ENCODE peak calls at places on chromosome 6, in nine cellular contexts. One of them, this sample, is unnamed.

GRCh38 chr6:48429610-48430009 is 318.6 kb upstream of the PTCHD4 start:
- DNase-seq in heart left ventricle: no peak
- DNase-seq in brain microvascular endothelial cell: no peak
- DNase-seq in CD8-positive, alpha-beta memory T cell: no peak
- DNase-seq in adipocyte: no peak
- DNase-seq in cardiac fibroblast: no peak
- DNase-seq in left ventricle myocardium inferior: no peak
- DNase-seq in skeletal muscle cell: no peak
- DNase-seq in AG10803: no peak
- DNase-seq in this sample: no peak

GRCh38 chr6:37456126-37456525 is 23.1 kb downstream of the CMTR1 start:
- DNase-seq in heart left ventricle: no peak
- DNase-seq in brain microvascular endothelial cell: peak; percentile 40
- DNase-seq in CD8-positive, alpha-beta memory T cell: no peak
- DNase-seq in adipocyte: peak; percentile 65
- DNase-seq in cardiac fibroblast: peak; percentile 46
- DNase-seq in left ventricle myocardium inferior: no peak
- DNase-seq in skeletal muscle cell: no peak
- DNase-seq in AG10803: peak; percentile 83
- DNase-seq in this sample: no peak

GRCh38 chr6:105573556-105573955 is 170.7 kb upstream of the PREP start:
- DNase-seq in heart left ventricle: no peak
- DNase-seq in brain microvascular endothelial cell: no peak
- DNase-seq in CD8-positive, alpha-beta memory T cell: no peak
- DNase-seq in adipocyte: no peak
- DNase-seq in cardiac fibroblast: no peak
- DNase-seq in left ventricle myocardium inferior: no peak
- DNase-seq in skeletal muscle cell: no peak
- DNase-seq in AG10803: no peak
- DNase-seq in this sample: no peak

GRCh38 chr6:48150701-48151100 is 39.7 kb upstream of the PTCHD4 start:
- DNase-seq in heart left ventricle: no peak
- DNase-seq in brain microvascular endothelial cell: no peak
- DNase-seq in CD8-positive, alpha-beta memory T cell: no peak
- DNase-seq in adipocyte: no peak
- DNase-seq in cardiac fibroblast: no peak
- DNase-seq in left ventricle myocardium inferior: no peak
- DNase-seq in skeletal muscle cell: no peak
- DNase-seq in AG10803: no peak
- DNase-seq in this sample: peak; percentile 77

GRCh38 chr6:133854167-133854632 is 34.7 kb upstream of the TCF21 start:
- DNase-seq in heart left ventricle: no peak
- DNase-seq in brain microvascular endothelial cell: no peak
- DNase-seq in CD8-positive, alpha-beta memory T cell: no peak
- DNase-seq in adipocyte: no peak
- DNase-seq in cardiac fibroblast: no peak
- DNase-seq in left ventricle myocardium inferior: no peak
- DNase-seq in skeletal muscle cell: no peak
- DNase-seq in AG10803: no peak
- DNase-seq in this sample: no peak

GRCh38 chr6:31799781-31800180 is 4.2 kb upstream of the VARS1 start:
- DNase-seq in heart left ventricle: no peak
- DNase-seq in brain microvascular endothelial cell: no peak
- DNase-seq in CD8-positive, alpha-beta memory T cell: no peak
- DNase-seq in adipocyte: no peak
- DNase-seq in cardiac fibroblast: peak; percentile 10
- DNase-seq in left ventricle myocardium inferior: no peak
- DNase-seq in skeletal muscle cell: no peak
- DNase-seq in AG10803: no peak
- DNase-seq in this sample: no peak

GRCh38 chr6:84685983-84686584 is 78.3 kb downstream of the TBX18 start:
- DNase-seq in heart left ventricle: no peak
- DNase-seq in brain microvascular endothelial cell: peak; percentile 22
- DNase-seq in CD8-positive, alpha-beta memory T cell: no peak
- DNase-seq in adipocyte: no peak
- DNase-seq in cardiac fibroblast: no peak
- DNase-seq in left ventricle myocardium inferior: no peak
- DNase-seq in skeletal muscle cell: no peak
- DNase-seq in AG10803: no peak
- DNase-seq in this sample: peak; percentile 21

GRCh38 chr6:82362868-82363267 is 749 bp upstream of the TPBG start:
- DNase-seq in heart left ventricle: no peak
- DNase-seq in brain microvascular endothelial cell: peak; percentile 17
- DNase-seq in CD8-positive, alpha-beta memory T cell: no peak
- DNase-seq in adipocyte: peak; percentile 94
- DNase-seq in cardiac fibroblast: peak; percentile 81
- DNase-seq in left ventricle myocardium inferior: no peak
- DNase-seq in skeletal muscle cell: peak; percentile 74
- DNase-seq in AG10803: peak; percentile 97
- DNase-seq in this sample: no peak

GRCh38 chr6:161268526-161269210 is 5.2 kb downstream of the AGPAT4 start:
- DNase-seq in heart left ventricle: no peak
- DNase-seq in brain microvascular endothelial cell: no peak
- DNase-seq in CD8-positive, alpha-beta memory T cell: no peak
- DNase-seq in adipocyte: no peak
- DNase-seq in cardiac fibroblast: no peak
- DNase-seq in left ventricle myocardium inferior: no peak
- DNase-seq in skeletal muscle cell: no peak
- DNase-seq in AG10803: no peak
- DNase-seq in this sample: no peak

GRCh38 chr6:5562277-5562676 is 301.0 kb downstream of the FARS2 start:
- DNase-seq in heart left ventricle: no peak
- DNase-seq in brain microvascular endothelial cell: no peak
- DNase-seq in CD8-positive, alpha-beta memory T cell: no peak
- DNase-seq in adipocyte: no peak
- DNase-seq in cardiac fibroblast: no peak
- DNase-seq in left ventricle myocardium inferior: no peak
- DNase-seq in skeletal muscle cell: no peak
- DNase-seq in AG10803: no peak
- DNase-seq in this sample: no peak

GRCh38 chr6:39211183-39211582 is 18.1 kb downstream of the KCNK5 start:
- DNase-seq in heart left ventricle: no peak
- DNase-seq in brain microvascular endothelial cell: no peak
- DNase-seq in CD8-positive, alpha-beta memory T cell: no peak
- DNase-seq in adipocyte: no peak
- DNase-seq in cardiac fibroblast: no peak
- DNase-seq in left ventricle myocardium inferior: no peak
- DNase-seq in skeletal muscle cell: no peak
- DNase-seq in AG10803: no peak
- DNase-seq in this sample: no peak

GRCh38 chr6:33549196-33549595 is 30.9 kb downstream of the BAK1 start:
- DNase-seq in heart left ventricle: no peak
- DNase-seq in brain microvascular endothelial cell: no peak
- DNase-seq in CD8-positive, alpha-beta memory T cell: no peak
- DNase-seq in adipocyte: no peak
- DNase-seq in cardiac fibroblast: no peak
- DNase-seq in left ventricle myocardium inferior: no peak
- DNase-seq in skeletal muscle cell: no peak
- DNase-seq in AG10803: no peak
- DNase-seq in this sample: no peak

GRCh38 chr6:42224222-42225042 is 6.8 kb upstream of the MRPS10 start:
- DNase-seq in heart left ventricle: no peak
- DNase-seq in brain microvascular endothelial cell: peak; percentile 78
- DNase-seq in CD8-positive, alpha-beta memory T cell: no peak
- DNase-seq in adipocyte: peak; percentile 58
- DNase-seq in cardiac fibroblast: peak; percentile 30
- DNase-seq in left ventricle myocardium inferior: no peak
- DNase-seq in skeletal muscle cell: peak; percentile 67
- DNase-seq in AG10803: peak; percentile 64
- DNase-seq in this sample: no peak

GRCh38 chr6:54747955-54748354 is 98.6 kb upstream of the FAM83B start:
- DNase-seq in heart left ventricle: no peak
- DNase-seq in brain microvascular endothelial cell: no peak
- DNase-seq in CD8-positive, alpha-beta memory T cell: no peak
- DNase-seq in adipocyte: no peak
- DNase-seq in cardiac fibroblast: no peak
- DNase-seq in left ventricle myocardium inferior: no peak
- DNase-seq in skeletal muscle cell: no peak
- DNase-seq in AG10803: no peak
- DNase-seq in this sample: no peak

GRCh38 chr6:43724914-43725642 is 37.5 kb upstream of the MRPS18A start:
- DNase-seq in heart left ventricle: peak; percentile 68
- DNase-seq in brain microvascular endothelial cell: peak; percentile 60
- DNase-seq in CD8-positive, alpha-beta memory T cell: peak; percentile 83
- DNase-seq in adipocyte: peak; percentile 95
- DNase-seq in cardiac fibroblast: peak; percentile 99
- DNase-seq in left ventricle myocardium inferior: peak; percentile 70
- DNase-seq in skeletal muscle cell: peak; percentile 99
- DNase-seq in AG10803: peak; percentile 95
- DNase-seq in this sample: peak; percentile 90

GRCh38 chr6:166955865-166956443 is 396 bp downstream of the RNASET2 start:
- DNase-seq in heart left ventricle: no peak
- DNase-seq in brain microvascular endothelial cell: peak; percentile 12
- DNase-seq in CD8-positive, alpha-beta memory T cell: no peak
- DNase-seq in adipocyte: no peak
- DNase-seq in cardiac fibroblast: no peak
- DNase-seq in left ventricle myocardium inferior: no peak
- DNase-seq in skeletal muscle cell: no peak
- DNase-seq in AG10803: no peak
- DNase-seq in this sample: no peak

GRCh38 chr6:131015630-131016263 is 47.3 kb downstream of the EPB41L2 start:
- DNase-seq in heart left ventricle: peak; percentile 24
- DNase-seq in brain microvascular endothelial cell: peak; percentile 62
- DNase-seq in CD8-positive, alpha-beta memory T cell: no peak
- DNase-seq in adipocyte: peak; percentile 76
- DNase-seq in cardiac fibroblast: peak; percentile 79
- DNase-seq in left ventricle myocardium inferior: no peak
- DNase-seq in skeletal muscle cell: peak; percentile 60
- DNase-seq in AG10803: peak; percentile 79
- DNase-seq in this sample: no peak

GRCh38 chr6:156795825-156796224 is 18.6 kb downstream of the ARID1B start:
- DNase-seq in heart left ventricle: no peak
- DNase-seq in brain microvascular endothelial cell: no peak
- DNase-seq in CD8-positive, alpha-beta memory T cell: no peak
- DNase-seq in adipocyte: no peak
- DNase-seq in cardiac fibroblast: peak; percentile 34
- DNase-seq in left ventricle myocardium inferior: no peak
- DNase-seq in skeletal muscle cell: no peak
- DNase-seq in AG10803: peak; percentile 49
- DNase-seq in this sample: no peak
- H3K4me3 ChIP-seq in heart left ventricle: peak overlapping the region; percentile 5
- H3K4me3 ChIP-seq in brain microvascular endothelial cell: no peak overlapping the region
- H3K4me3 ChIP-seq in CD8-positive, alpha-beta memory T cell: no peak overlapping the region
- H3K4me3 ChIP-seq in adipocyte: peak overlapping the region; percentile 62
- H3K4me3 ChIP-seq in cardiac fibroblast: peak overlapping the region; percentile 33
- H3K4me3 ChIP-seq in left ventricle myocardium inferior: peak overlapping the region; percentile 57
- H3K4me3 ChIP-seq in skeletal muscle cell: peak overlapping the region; percentile 13
- H3K4me3 ChIP-seq in AG10803: peak overlapping the region; percentile 54
- H3K4me3 ChIP-seq in this sample: no peak overlapping the region

DNA sequence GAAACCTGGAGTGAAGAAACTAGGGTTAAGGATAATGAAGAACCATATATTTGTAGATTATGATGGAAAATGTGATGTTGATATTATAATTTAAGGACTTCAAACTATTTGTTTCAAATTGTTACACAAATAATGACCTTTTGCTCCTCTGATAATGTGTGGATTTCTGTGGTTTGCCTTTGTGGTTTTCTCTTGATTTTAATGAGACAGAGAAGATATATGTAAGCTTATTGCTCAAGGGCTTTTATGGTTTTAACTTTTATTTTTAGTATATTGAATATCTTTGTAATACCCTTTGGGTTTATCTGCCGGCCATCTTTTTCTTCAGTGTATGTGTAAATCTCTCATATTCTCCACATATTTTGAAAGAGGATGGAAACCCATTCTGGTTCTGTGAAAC is 362.3 kb downstream of the RIMS1 start:
- DNase-seq in heart left ventricle: no peak
- DNase-seq in brain microvascular endothelial cell: no peak
- DNase-seq in CD8-positive, alpha-beta memory T cell: no peak
- DNase-seq in adipocyte: peak; percentile 50
- DNase-seq in cardiac fibroblast: no peak
- DNase-seq in left ventricle myocardium inferior: no peak
- DNase-seq in skeletal muscle cell: no peak
- DNase-seq in AG10803: peak; percentile 18
- DNase-seq in this sample: no peak
- H3K4me3 ChIP-seq in heart left ventricle: no peak overlapping the region
- H3K4me3 ChIP-seq in brain microvascular endothelial cell: no peak overlapping the region
- H3K4me3 ChIP-seq in CD8-positive, alpha-beta memory T cell: no peak overlapping the region
- H3K4me3 ChIP-seq in adipocyte: no peak overlapping the region
- H3K4me3 ChIP-seq in cardiac fibroblast: no peak overlapping the region
- H3K4me3 ChIP-seq in left ventricle myocardium inferior: no peak overlapping the region
- H3K4me3 ChIP-seq in skeletal muscle cell: no peak overlapping the region
- H3K4me3 ChIP-seq in AG10803: no peak overlapping the region
- H3K4me3 ChIP-seq in this sample: no peak overlapping the region

DNA sequence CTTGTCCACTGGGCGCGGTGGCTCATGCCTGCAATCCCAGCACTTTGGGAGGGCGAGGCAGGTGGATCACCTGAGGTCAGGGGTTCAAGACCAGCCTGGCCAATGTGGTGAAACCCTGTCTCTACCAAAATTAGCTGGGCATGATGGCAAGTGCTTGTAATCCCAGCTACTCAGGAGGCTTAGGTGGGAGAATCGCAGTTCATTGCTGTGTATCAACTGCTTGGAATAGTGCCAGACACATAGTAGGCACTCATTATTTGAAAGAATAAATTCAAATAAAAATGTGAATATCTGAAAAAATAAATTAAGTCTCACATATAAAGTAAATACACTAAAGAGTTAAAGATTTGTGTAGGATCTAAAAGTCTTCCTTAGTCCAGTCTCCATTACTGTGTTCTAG is 1.9 kb downstream of the PAK1IP1 start:
- DNase-seq in heart left ventricle: no peak
- DNase-seq in brain microvascular endothelial cell: no peak
- DNase-seq in CD8-positive, alpha-beta memory T cell: no peak
- DNase-seq in adipocyte: no peak
- DNase-seq in cardiac fibroblast: no peak
- DNase-seq in left ventricle myocardium inferior: no peak
- DNase-seq in skeletal muscle cell: no peak
- DNase-seq in AG10803: no peak
- DNase-seq in this sample: no peak
- H3K4me3 ChIP-seq in heart left ventricle: no peak overlapping the region
- H3K4me3 ChIP-seq in brain microvascular endothelial cell: no peak overlapping the region
- H3K4me3 ChIP-seq in CD8-positive, alpha-beta memory T cell: no peak overlapping the region
- H3K4me3 ChIP-seq in adipocyte: no peak overlapping the region
- H3K4me3 ChIP-seq in cardiac fibroblast: no peak overlapping the region
- H3K4me3 ChIP-seq in left ventricle myocardium inferior: no peak overlapping the region
- H3K4me3 ChIP-seq in skeletal muscle cell: no peak overlapping the region
- H3K4me3 ChIP-seq in AG10803: no peak overlapping the region
- H3K4me3 ChIP-seq in this sample: no peak overlapping the region

GRCh38 chr6:27250277-27250954 is 2.9 kb downstream of the PRSS16 start:
- DNase-seq in heart left ventricle: no peak
- DNase-seq in brain microvascular endothelial cell: no peak
- DNase-seq in CD8-positive, alpha-beta memory T cell: no peak
- DNase-seq in adipocyte: no peak
- DNase-seq in cardiac fibroblast: no peak
- DNase-seq in left ventricle myocardium inferior: no peak
- DNase-seq in skeletal muscle cell: no peak
- DNase-seq in AG10803: no peak
- DNase-seq in this sample: no peak
- H3K4me3 ChIP-seq in heart left ventricle: no peak overlapping the region
- H3K4me3 ChIP-seq in brain microvascular endothelial cell: peak overlapping the region; percentile 63
- H3K4me3 ChIP-seq in CD8-positive, alpha-beta memory T cell: peak overlapping the region; percentile 68
- H3K4me3 ChIP-seq in adipocyte: peak overlapping the region; percentile 62
- H3K4me3 ChIP-seq in cardiac fibroblast: peak overlapping the region; percentile 51
- H3K4me3 ChIP-seq in left ventricle myocardium inferior: peak overlapping the region; percentile 59
- H3K4me3 ChIP-seq in skeletal muscle cell: peak overlapping the region; percentile 55
- H3K4me3 ChIP-seq in AG10803: peak overlapping the region; percentile 53
- H3K4me3 ChIP-seq in this sample: peak overlapping the region; percentile 59